ENCODE peak calls at places on chromosomes 7 and 10, in ten cellular contexts. One of them, this sample, is unnamed.

GRCh38 chr10:34758447-34758996 is 56.6 kb downstream of the PARD3 start:
- DNase-seq in suprapubic skin: no peak
- DNase-seq in HepG2: peak
- DNase-seq in spleen: no peak
- DNase-seq in sigmoid colon: no peak
- DNase-seq in GM23338: no peak
- DNase-seq in Panc1: peak
- DNase-seq in GM12878: peak
- DNase-seq in endothelial cell of umbilical vein: peak
- DNase-seq in stomach: no peak
- DNase-seq in this sample: peak

GRCh38 chr7:42090056-42090455 is 147.0 kb downstream of the GLI3 start:
- DNase-seq in suprapubic skin: no peak
- DNase-seq in GM12878: no peak
- DNase-seq in sigmoid colon: no peak
- DNase-seq in Panc1: no peak
- DNase-seq in HepG2: no peak
- DNase-seq in stomach: no peak
- DNase-seq in GM23338: no peak
- DNase-seq in spleen: no peak
- DNase-seq in endothelial cell of umbilical vein: no peak
- DNase-seq in this sample: no peak

GRCh38 chr10:102705531-102705930 is 8.7 kb downstream of the ARL3 start:
- DNase-seq in sigmoid colon: no peak
- DNase-seq in stomach: no peak
- DNase-seq in GM23338: no peak
- DNase-seq in Panc1: no peak
- DNase-seq in HepG2: no peak
- DNase-seq in spleen: no peak
- DNase-seq in suprapubic skin: no peak
- DNase-seq in endothelial cell of umbilical vein: no peak
- DNase-seq in GM12878: no peak
- DNase-seq in this sample: no peak

GRCh38 chr10:122854648-122855047 is 9.0 kb upstream of the CUZD1 start:
- DNase-seq in stomach: no peak
- DNase-seq in HepG2: no peak
- DNase-seq in sigmoid colon: no peak
- DNase-seq in suprapubic skin: no peak
- DNase-seq in Panc1: peak
- DNase-seq in GM12878: no peak
- DNase-seq in endothelial cell of umbilical vein: peak
- DNase-seq in spleen: no peak
- DNase-seq in GM23338: no peak
- DNase-seq in this sample: no peak

GRCh38 chr7:48742046-48742445 is 182.3 kb upstream of the CDC14C start:
- DNase-seq in HepG2: no peak
- DNase-seq in sigmoid colon: no peak
- DNase-seq in stomach: no peak
- DNase-seq in spleen: no peak
- DNase-seq in GM12878: no peak
- DNase-seq in endothelial cell of umbilical vein: no peak
- DNase-seq in suprapubic skin: no peak
- DNase-seq in Panc1: no peak
- DNase-seq in GM23338: no peak
- DNase-seq in this sample: no peak

GRCh38 chr10:101310528-101311439 is 43.2 kb upstream of the BTRC start:
- DNase-seq in HepG2: no peak
- DNase-seq in Panc1: no peak
- DNase-seq in suprapubic skin: no peak
- DNase-seq in GM23338: peak
- DNase-seq in GM12878: no peak
- DNase-seq in endothelial cell of umbilical vein: no peak
- DNase-seq in spleen: peak
- DNase-seq in stomach: peak
- DNase-seq in sigmoid colon: no peak
- DNase-seq in this sample: no peak

GRCh38 chr7:100626530-100627237 is 14.3 kb downstream of the MOSPD3 start:
- DNase-seq in stomach: peak
- DNase-seq in spleen: peak
- DNase-seq in Panc1: no peak
- DNase-seq in HepG2: no peak
- DNase-seq in sigmoid colon: peak
- DNase-seq in GM23338: peak
- DNase-seq in suprapubic skin: peak
- DNase-seq in endothelial cell of umbilical vein: peak
- DNase-seq in GM12878: peak
- DNase-seq in this sample: peak

GRCh38 chr10:128463991-128464755 is 337.9 kb upstream of the MKI67 start:
- DNase-seq in stomach: peak
- DNase-seq in spleen: peak
- DNase-seq in Panc1: peak
- DNase-seq in suprapubic skin: peak
- DNase-seq in GM12878: peak
- DNase-seq in sigmoid colon: peak
- DNase-seq in HepG2: peak
- DNase-seq in endothelial cell of umbilical vein: peak
- DNase-seq in GM23338: peak
- DNase-seq in this sample: no peak

GRCh38 chr7:81484266-81484665 is 285.6 kb downstream of the HGF start:
- DNase-seq in endothelial cell of umbilical vein: peak
- DNase-seq in sigmoid colon: no peak
- DNase-seq in GM12878: no peak
- DNase-seq in stomach: no peak
- DNase-seq in suprapubic skin: no peak
- DNase-seq in HepG2: peak
- DNase-seq in Panc1: no peak
- DNase-seq in GM23338: peak
- DNase-seq in spleen: no peak
- DNase-seq in this sample: peak

GRCh38 chr7:115005942-115006341 is 84.0 kb downstream of the MDFIC start:
- DNase-seq in GM23338: peak
- DNase-seq in HepG2: peak
- DNase-seq in spleen: peak
- DNase-seq in endothelial cell of umbilical vein: no peak
- DNase-seq in Panc1: no peak
- DNase-seq in GM12878: no peak
- DNase-seq in stomach: no peak
- DNase-seq in suprapubic skin: no peak
- DNase-seq in sigmoid colon: no peak
- DNase-seq in this sample: no peak

GRCh38 chr7:20033621-20034200 is 183.5 kb downstream of the MACC1 start:
- DNase-seq in suprapubic skin: no peak
- DNase-seq in sigmoid colon: peak
- DNase-seq in stomach: no peak
- DNase-seq in HepG2: no peak
- DNase-seq in Panc1: peak
- DNase-seq in spleen: no peak
- DNase-seq in endothelial cell of umbilical vein: no peak
- DNase-seq in GM23338: no peak
- DNase-seq in GM12878: no peak
- DNase-seq in this sample: no peak

GRCh38 chr7:39811161-39811614 is 138.9 kb upstream of the CDK13 start:
- DNase-seq in GM23338: no peak
- DNase-seq in GM12878: no peak
- DNase-seq in suprapubic skin: no peak
- DNase-seq in spleen: no peak
- DNase-seq in sigmoid colon: no peak
- DNase-seq in HepG2: no peak
- DNase-seq in stomach: no peak
- DNase-seq in endothelial cell of umbilical vein: no peak
- DNase-seq in Panc1: no peak
- DNase-seq in this sample: no peak

GRCh38 chr7:39810710-39811109 is 139.3 kb upstream of the CDK13 start:
- DNase-seq in sigmoid colon: no peak
- DNase-seq in GM23338: no peak
- DNase-seq in GM12878: no peak
- DNase-seq in HepG2: no peak
- DNase-seq in Panc1: no peak
- DNase-seq in spleen: no peak
- DNase-seq in suprapubic skin: no peak
- DNase-seq in endothelial cell of umbilical vein: no peak
- DNase-seq in stomach: no peak
- DNase-seq in this sample: no peak

GRCh38 chr7:39810204-39810642 is 139.8 kb upstream of the CDK13 start:
- DNase-seq in spleen: no peak
- DNase-seq in suprapubic skin: no peak
- DNase-seq in stomach: no peak
- DNase-seq in Panc1: no peak
- DNase-seq in GM23338: peak
- DNase-seq in endothelial cell of umbilical vein: no peak
- DNase-seq in sigmoid colon: no peak
- DNase-seq in HepG2: no peak
- DNase-seq in GM12878: no peak
- DNase-seq in this sample: no peak
- TF ChIP-seq CTCF in spleen: no peak
- TF ChIP-seq CTCF in suprapubic skin: no peak
- TF ChIP-seq CTCF in stomach: no peak
- TF ChIP-seq CTCF in Panc1: no peak
- TF ChIP-seq CTCF in GM23338: peak
- TF ChIP-seq CTCF in endothelial cell of umbilical vein: no peak
- TF ChIP-seq CTCF in sigmoid colon: no peak
- TF ChIP-seq CTCF in HepG2: no peak
- TF ChIP-seq CTCF in GM12878: no peak
- TF ChIP-seq CTCF in this sample: no peak

DNA sequence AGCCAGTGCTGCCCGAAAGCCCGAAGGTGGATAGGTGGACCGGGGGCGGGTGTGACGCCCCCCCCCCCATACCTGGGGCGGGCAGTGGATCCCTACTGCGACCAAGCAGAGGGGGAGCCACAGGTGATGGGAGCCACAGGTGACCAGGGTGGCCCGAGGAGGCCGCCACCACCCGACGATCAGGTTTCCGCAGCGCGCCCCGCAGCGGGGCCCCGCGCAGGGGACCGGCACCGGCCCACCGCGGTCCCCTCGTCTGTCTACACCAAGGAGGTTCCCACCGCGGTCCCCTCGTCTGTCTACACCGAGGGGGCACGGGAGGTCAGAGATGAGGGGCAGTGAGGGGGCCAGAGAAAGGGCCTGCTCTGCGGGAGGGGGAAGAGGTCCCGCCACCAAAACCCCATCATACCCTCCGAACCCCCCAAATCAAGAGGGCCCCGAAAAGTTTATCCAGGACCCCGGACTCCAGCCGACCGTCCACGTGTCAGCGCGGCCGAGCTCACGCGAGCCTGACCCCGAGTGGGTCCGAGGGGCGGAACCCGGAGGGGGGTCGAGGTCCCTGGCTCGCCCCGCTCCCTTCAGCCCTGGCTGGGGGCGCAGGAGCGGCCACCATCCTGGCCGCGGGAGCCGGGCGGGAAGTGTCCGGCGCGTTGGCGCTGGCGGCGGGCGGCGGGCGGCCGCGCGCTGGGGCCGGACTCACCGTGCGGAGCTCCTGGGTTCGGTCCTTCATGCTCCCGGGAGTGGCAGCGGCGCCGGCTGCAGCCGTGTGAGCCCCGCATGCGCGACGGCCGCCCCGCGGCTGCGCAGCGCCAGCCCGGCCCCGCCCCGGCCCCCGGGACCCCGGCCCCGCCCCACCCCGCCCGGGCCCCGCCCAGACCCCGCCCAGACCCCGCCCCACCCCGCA is at the start of gene STX1A:
- DNase-seq in endothelial cell of umbilical vein: peak
- DNase-seq in GM12878: no peak
- DNase-seq in spleen: peak
- DNase-seq in stomach: peak
- DNase-seq in GM23338: peak
- DNase-seq in suprapubic skin: no peak
- DNase-seq in HepG2: peak
- DNase-seq in sigmoid colon: peak
- DNase-seq in Panc1: no peak
- DNase-seq in this sample: peak
- H3K27ac ChIP-seq in endothelial cell of umbilical vein: peak
- H3K27ac ChIP-seq in GM12878: no peak
- H3K27ac ChIP-seq in spleen: no peak
- H3K27ac ChIP-seq in stomach: no peak
- H3K27ac ChIP-seq in GM23338: no peak
- H3K27ac ChIP-seq in suprapubic skin: no peak
- H3K27ac ChIP-seq in HepG2: no peak
- H3K27ac ChIP-seq in sigmoid colon: peak
- H3K27ac ChIP-seq in Panc1: peak
- H3K27ac ChIP-seq in this sample: no peak

DNA sequence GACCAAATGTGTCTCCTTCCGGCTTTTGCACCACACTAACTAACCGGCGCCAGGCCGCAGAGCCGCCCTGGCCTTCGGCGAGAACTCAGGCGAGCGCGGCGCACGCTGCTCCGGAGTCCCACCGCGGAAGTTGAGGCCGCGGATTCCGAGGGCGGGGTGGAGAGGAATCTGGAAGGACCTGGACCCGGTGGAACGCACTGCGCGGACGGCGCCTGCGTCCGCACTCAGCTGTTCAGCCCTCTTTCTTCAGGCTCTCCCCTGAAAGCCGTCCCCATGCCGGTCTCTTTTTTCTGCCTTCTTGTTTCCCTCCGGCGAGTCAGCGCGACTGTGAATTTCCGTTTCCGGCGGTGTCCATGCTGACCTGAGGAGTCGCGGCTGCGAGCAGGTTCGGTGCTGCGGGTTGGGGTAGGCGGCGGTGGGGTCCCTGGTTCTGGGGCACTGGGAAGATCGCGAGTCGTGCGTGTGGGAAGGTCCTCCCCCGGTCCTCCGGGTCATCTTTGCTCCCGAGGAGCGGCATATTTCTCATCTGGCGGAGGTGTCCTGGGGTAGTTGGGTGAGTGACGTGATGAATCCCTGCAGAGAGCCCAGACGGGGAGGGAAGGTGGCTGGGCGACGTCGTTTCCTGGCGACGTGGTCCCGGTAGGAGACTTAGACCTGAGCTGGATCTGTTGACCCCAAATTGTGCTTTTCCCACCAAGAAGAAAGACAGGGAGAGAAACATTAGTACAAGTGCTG is at the start of gene BMS1:
- DNase-seq in spleen: peak
- DNase-seq in Panc1: peak
- DNase-seq in stomach: peak
- DNase-seq in GM23338: peak
- DNase-seq in HepG2: peak
- DNase-seq in endothelial cell of umbilical vein: peak
- DNase-seq in sigmoid colon: peak
- DNase-seq in GM12878: peak
- DNase-seq in suprapubic skin: peak
- DNase-seq in this sample: peak
- TF ChIP-seq POLR2AphosphoS5 in spleen: peak
- TF ChIP-seq POLR2AphosphoS5 in Panc1: peak
- TF ChIP-seq POLR2AphosphoS5 in stomach: peak
- TF ChIP-seq POLR2AphosphoS5 in GM23338: peak
- TF ChIP-seq POLR2AphosphoS5 in HepG2: peak
- TF ChIP-seq POLR2AphosphoS5 in endothelial cell of umbilical vein: peak
- TF ChIP-seq POLR2AphosphoS5 in sigmoid colon: peak
- TF ChIP-seq POLR2AphosphoS5 in GM12878: peak
- TF ChIP-seq POLR2AphosphoS5 in suprapubic skin: peak
- TF ChIP-seq POLR2AphosphoS5 in this sample: peak

DNA sequence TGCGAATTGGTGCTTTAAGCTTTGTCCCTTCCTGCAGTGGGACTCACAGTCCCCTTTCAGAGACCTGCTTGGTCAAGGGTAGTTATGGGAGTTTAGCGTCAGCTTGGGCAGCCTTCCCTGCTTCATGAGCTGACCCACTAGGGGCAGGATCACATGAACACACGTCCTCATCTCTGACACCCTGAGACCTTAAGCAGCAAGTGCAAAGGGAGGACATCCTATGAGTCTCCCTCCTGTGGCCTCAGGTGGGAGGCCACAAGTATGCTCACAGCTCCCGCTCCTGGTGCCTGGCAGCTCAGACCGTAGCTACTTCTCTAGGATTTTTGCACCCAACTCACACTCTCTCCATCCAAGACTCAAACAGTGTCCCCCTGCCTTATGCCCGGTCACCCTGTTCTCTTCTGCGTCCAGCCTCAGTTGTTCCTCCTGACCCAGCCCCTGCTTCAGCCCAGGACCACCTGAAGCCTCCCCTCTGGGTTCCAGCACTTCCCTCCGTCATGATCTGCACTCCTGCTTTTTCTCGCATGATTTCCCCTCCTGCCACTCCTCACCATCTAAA is 136.6 kb upstream of the FAM20C start:
- DNase-seq in endothelial cell of umbilical vein: no peak
- DNase-seq in stomach: no peak
- DNase-seq in HepG2: no peak
- DNase-seq in spleen: peak
- DNase-seq in sigmoid colon: no peak
- DNase-seq in GM12878: no peak
- DNase-seq in Panc1: no peak
- DNase-seq in GM23338: peak
- DNase-seq in suprapubic skin: peak
- DNase-seq in this sample: no peak
- TF ChIP-seq CTCF in endothelial cell of umbilical vein: no peak
- TF ChIP-seq CTCF in stomach: no peak
- TF ChIP-seq CTCF in HepG2: no peak
- TF ChIP-seq CTCF in spleen: no peak
- TF ChIP-seq CTCF in sigmoid colon: no peak
- TF ChIP-seq CTCF in GM12878: no peak
- TF ChIP-seq CTCF in Panc1: no peak
- TF ChIP-seq CTCF in GM23338: no peak
- TF ChIP-seq CTCF in suprapubic skin: no peak
- TF ChIP-seq CTCF in this sample: no peak